ENCODE peak calls at places on chromosomes 16 and 17, in eight cellular contexts. F is IMR-90, U is heart right ventricle, O is brain microvascular endothelial cell, M is DND-41, S is spleen, T is heart left ventricle, G is A549. X is an unnamed sample.

GRCh38 chr16:85286066-85286712 is 173.9 kb upstream of the CIBAR2 start:
- DNase-seq in M (no peak), S (no peak), F (peak; percentile 76), G (no peak), U (peak; percentile 69), O (peak; percentile 30), T (peak; percentile 65), X (no peak)

GRCh38 chr16:24970708-24971107 is 44.5 kb downstream of the ARHGAP17 start:
- DNase-seq in F (no peak), T (no peak), S (no peak), O (no peak), M (no peak), G (no peak), U (no peak), X (no peak)

GRCh38 chr17:65750678-65751077 is 189.2 kb upstream of the AXIN2 start:
- DNase-seq in S (no peak), F (peak; percentile 89), G (peak; percentile 67), U (peak; percentile 56), M (peak; percentile 88), T (peak; percentile 52), O (peak; percentile 75), X (peak; percentile 99)

GRCh38 chr17:62790554-62790953 is 17.6 kb downstream of the MARCHF10 start:
- DNase-seq in G (no peak), O (peak; percentile 81), S (no peak), U (no peak), F (peak; percentile 93), M (no peak), T (no peak), X (peak; percentile 96)

GRCh38 chr17:43591750-43592562 is 45.8 kb upstream of the ETV4 start:
- DNase-seq in G (no peak), M (no peak), F (peak; percentile 92), T (peak; percentile 89), U (peak; percentile 92), O (peak; percentile 76), S (no peak), X (peak; percentile 86)

GRCh38 chr17:79017546-79017945 is 6.4 kb upstream of the C1QTNF1 start:
- DNase-seq in G (no peak), M (no peak), F (no peak), T (no peak), U (no peak), O (no peak), S (no peak), X (no peak)

GRCh38 chr16:29729116-29729521 is 16.7 kb downstream of the C16orf54 start:
- DNase-seq in G (peak; percentile 83), S (no peak), F (peak; percentile 49), M (no peak), O (peak; percentile 31), T (no peak), U (peak; percentile 14), X (peak; percentile 50)

GRCh38 chr17:81432873-81433451 is 37.7 kb downstream of the BAHCC1 start:
- DNase-seq in T (no peak), G (no peak), F (no peak), M (no peak), O (no peak), U (no peak), S (no peak), X (peak; percentile 49)

GRCh38 chr17:39058524-39058923 is 91.3 kb upstream of the FBXO47 start:
- DNase-seq in T (no peak), G (no peak), M (no peak), S (no peak), O (no peak), F (no peak), U (no peak), X (no peak)

GRCh38 chr17:40352779-40353394 is 11.7 kb downstream of the GJD3 start:
- DNase-seq in M (no peak), T (no peak), G (no peak), F (no peak), S (peak; percentile 76), U (no peak), O (no peak), X (no peak)

GRCh38 chr17:76642032-76642561 is 1.5 kb downstream of the ST6GALNAC1 start:
- DNase-seq in G (no peak), O (no peak), U (no peak), S (no peak), F (no peak), T (no peak), M (no peak), X (no peak)

GRCh38 chr17:48597775-48598631 is 4.4 kb upstream of the HOXB5 start:
- DNase-seq in F (peak; percentile 88), M (no peak), O (no peak), G (no peak), T (no peak), U (no peak), S (peak; percentile 83), X (peak; percentile 67)

GRCh38 chr17:48600244-48601098 is 4.3 kb downstream of the HOXB6 start:
- DNase-seq in F (peak; percentile 24), O (no peak), G (no peak), M (no peak), S (no peak), T (no peak), U (no peak), X (no peak)

GRCh38 chr17:48598727-48599126 is 5.1 kb upstream of the HOXB5 start:
- DNase-seq in M (no peak), S (no peak), G (no peak), F (no peak), O (no peak), T (no peak), U (no peak), X (no peak)

GRCh38 chr17:48601184-48601527 is 3.6 kb downstream of the HOXB6 start:
- DNase-seq in M (no peak), O (no peak), U (no peak), S (no peak), F (no peak), T (no peak), G (no peak), X (no peak)

DNA sequence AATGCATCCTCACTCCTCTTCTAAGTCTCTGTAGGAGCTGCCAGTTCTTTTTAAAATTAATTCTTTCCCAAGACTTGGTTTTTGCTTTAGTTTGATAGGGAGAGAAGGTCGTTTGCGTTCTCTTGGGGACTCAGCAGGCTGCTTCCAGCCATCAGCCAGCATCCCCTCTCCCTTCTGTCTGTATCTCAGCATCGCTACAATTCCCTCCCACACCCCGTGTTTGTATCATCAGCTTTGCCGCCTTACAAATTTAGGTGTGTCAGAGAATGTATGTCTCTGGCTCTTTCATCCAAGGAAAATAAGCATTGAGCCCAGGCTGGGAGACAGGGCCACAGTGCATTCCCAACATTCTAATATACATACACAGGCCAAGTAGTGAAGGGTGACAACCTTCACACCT is 5.4 kb downstream of the HOXB6 start:
- DNase-seq in M (no peak), S (no peak), O (no peak), F (no peak), T (no peak), G (no peak), U (no peak), X (no peak)
- H3K27ac ChIP-seq in M (no peak overlapping the region), S (no peak overlapping the region), O (no peak overlapping the region), F (no peak overlapping the region), T (no peak overlapping the region), G (peak overlapping the region; percentile 14), U (no peak overlapping the region), X (no peak overlapping the region)

DNA sequence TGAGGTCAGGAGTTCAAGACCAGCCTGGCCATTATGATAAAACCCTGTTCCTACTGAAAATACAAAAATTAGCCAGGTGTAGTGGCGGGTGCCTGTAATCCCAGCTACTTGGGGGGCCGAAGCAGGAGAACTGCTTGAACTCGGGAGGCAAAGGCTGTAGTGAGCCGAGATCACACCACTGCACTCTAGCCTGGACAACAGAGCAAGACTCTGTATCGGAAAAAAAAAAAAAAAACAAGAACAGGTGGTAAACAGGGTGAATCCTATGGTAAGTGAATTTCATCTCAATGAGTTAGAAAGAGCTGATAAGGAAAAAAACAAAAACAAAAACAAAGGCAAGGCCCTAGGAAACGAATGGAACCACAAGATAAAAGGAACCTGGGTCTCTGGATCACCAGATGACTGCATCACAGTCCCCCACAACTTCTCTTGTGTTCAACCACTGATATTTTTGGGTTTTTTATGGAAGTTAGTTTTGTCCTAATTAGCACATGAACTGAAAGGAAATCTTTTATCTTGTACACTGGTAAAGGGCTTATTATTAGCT is 21.0 kb downstream of the GLG1 start:
- DNase-seq in S (no peak), O (no peak), U (no peak), G (no peak), T (no peak), F (no peak), M (no peak), X (no peak)
- H3K4me3 ChIP-seq in S (no peak overlapping the region), O (no peak overlapping the region), U (no peak overlapping the region), G (no peak overlapping the region), T (no peak overlapping the region), F (no peak overlapping the region), M (no peak overlapping the region), X (no peak overlapping the region)

GRCh38 chr16:67871256-67871655 is 1.6 kb upstream of the EDC4 start:
- DNase-seq in F (no peak), O (no peak), M (no peak), U (no peak), T (no peak), G (no peak), S (no peak), X (no peak)

GRCh38 chr16:67868290-67868689 is 4.6 kb upstream of the EDC4 start:
- DNase-seq in O (no peak), M (no peak), F (no peak), U (no peak), S (no peak), T (no peak), G (no peak), X (no peak)

GRCh38 chr16:67872631-67873434 is at the start of gene EDC4:
- DNase-seq in T (peak; percentile 89), O (peak; percentile 64), F (peak; percentile 78), M (peak; percentile 86), S (peak; percentile 96), U (peak; percentile 90), G (peak; percentile 89), X (peak; percentile 70)

GRCh38 chr16:67872131-67872630 is 671 bp upstream of the EDC4 start:
- DNase-seq in O (no peak), M (no peak), U (no peak), G (no peak), T (no peak), S (no peak), F (no peak), X (no peak)

DNA sequence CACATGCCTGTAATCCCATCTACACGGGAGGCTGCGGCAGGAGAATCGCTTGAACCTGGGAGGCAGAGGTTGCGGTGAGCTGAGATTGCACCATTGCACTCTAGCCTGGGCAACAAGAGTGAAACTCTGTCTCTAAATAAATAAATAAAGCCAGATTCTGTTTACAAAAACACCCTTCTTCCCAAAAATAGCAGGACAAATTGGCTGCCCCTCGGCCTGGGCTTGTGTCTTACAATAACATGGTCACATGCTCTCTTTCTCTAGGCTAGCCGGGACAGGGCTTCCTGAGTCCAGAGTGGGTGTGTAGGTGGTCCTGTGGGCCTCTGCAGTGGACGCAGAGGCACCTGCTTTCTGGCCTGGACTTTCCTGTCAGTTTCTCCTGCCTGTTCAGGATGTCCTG is 3.2 kb upstream of the EDC4 start:
- DNase-seq in F (no peak), O (no peak), T (no peak), G (no peak), S (no peak), M (no peak), U (no peak), X (no peak)
- H3K27ac ChIP-seq in F (no peak overlapping the region), O (no peak overlapping the region), T (no peak overlapping the region), G (no peak overlapping the region), S (no peak overlapping the region), M (no peak overlapping the region), U (no peak overlapping the region), X (no peak overlapping the region)

DNA sequence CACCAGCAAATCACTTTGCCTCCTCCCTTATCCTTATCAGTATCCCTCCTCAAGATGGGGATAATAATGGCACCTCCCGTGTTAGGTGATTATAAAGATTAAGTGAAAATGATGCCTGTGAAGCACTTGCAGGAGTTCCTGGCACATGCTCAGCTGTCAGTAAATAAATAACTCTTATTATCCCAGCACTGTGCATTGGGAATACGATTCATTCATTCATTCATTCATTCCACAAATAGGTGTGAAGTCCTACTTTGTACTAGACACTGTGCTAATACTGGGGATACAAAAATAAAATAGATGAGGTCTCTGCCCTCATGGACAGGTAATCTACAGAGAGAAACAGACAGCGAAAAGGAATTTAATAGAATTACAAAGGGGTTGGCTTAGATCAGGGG is 2.0 kb downstream of the XYLT2 start:
- DNase-seq in T (no peak), F (no peak), M (no peak), O (no peak), U (no peak), S (no peak), G (no peak), X (no peak)
- H3K4me3 ChIP-seq in T (no peak overlapping the region), F (peak overlapping the region; percentile 95), M (peak overlapping the region; percentile 90), O (no peak overlapping the region), U (peak overlapping the region; percentile 88), S (no peak overlapping the region), G (no peak overlapping the region), X (no peak overlapping the region)